ENCODE peak calls at places on chromosome 10, in ten cellular contexts. S is NCI-H1436, J is hippocampal formation, B is stomach, P is left cardiac atrium, M is iPS-NIHi11, T is heart left ventricle, O is lung microvascular endothelial cell, A is EH, X is nephron progenitor cell. W is an unnamed sample.

GRCh38 chr10:28945959-28946358 is 268.6 kb downstream of the BAMBI start:
- DNase-seq in J (no peak), M (no peak), P (no peak), O (no peak), X (no peak), T (no peak), A (peak; percentile 75), B (no peak), S (no peak), W (no peak)

GRCh38 chr10:49187044-49187484 is 1.1 kb downstream of the TMEM273 start:
- DNase-seq in S (no peak), P (no peak), X (no peak), O (peak; percentile 33), M (no peak), B (peak; percentile 24), T (peak; percentile 53), A (no peak), J (no peak), W (no peak)

GRCh38 chr10:99926925-99927718 is 82.6 kb downstream of the DNMBP start:
- DNase-seq in J (no peak), B (peak; percentile 56), T (peak; percentile 63), M (no peak), O (peak; percentile 61), A (peak; percentile 87), P (peak; percentile 48), S (no peak), X (no peak), W (peak; percentile 46)

GRCh38 chr10:43254881-43255643 is 11.8 kb downstream of the RASGEF1A start:
- DNase-seq in B (peak; percentile 21), M (peak; percentile 12), T (no peak), P (peak; percentile 19), A (no peak), O (peak; percentile 23), J (no peak), X (peak; percentile 3), S (no peak), W (no peak)

GRCh38 chr10:75211007-75211735 is 575 bp downstream of the VDAC2 start:
- DNase-seq in S (peak; percentile 44), X (peak; percentile 29), M (peak; percentile 44), J (no peak), P (no peak), T (peak; percentile 41), O (peak; percentile 48), B (peak; percentile 42), A (peak; percentile 68), W (peak; percentile 25)

GRCh38 chr10:11525503-11525902 is 85.9 kb downstream of the USP6NL start:
- DNase-seq in P (peak; percentile 78), T (peak; percentile 70), J (no peak), X (no peak), B (no peak), A (no peak), O (no peak), S (no peak), M (no peak), W (no peak)

GRCh38 chr10:129678186-129678585 is 211.1 kb downstream of the MGMT start:
- DNase-seq in J (no peak), P (no peak), A (no peak), O (no peak), X (no peak), T (no peak), B (no peak), M (no peak), S (no peak), W (no peak)

GRCh38 chr10:110610308-110610774 is 33.8 kb upstream of the RBM20 start:
- DNase-seq in P (no peak), A (peak; percentile 66), X (peak; percentile 58), T (no peak), J (peak; percentile 8), O (peak; percentile 68), M (peak; percentile 77), B (no peak), S (peak; percentile 79), W (peak; percentile 61)

GRCh38 chr10:3192856-3193635 is 20.5 kb upstream of the PITRM1 start:
- DNase-seq in A (peak; percentile 75), T (peak; percentile 41), B (peak; percentile 66), P (no peak), O (peak; percentile 78), X (peak; percentile 56), J (peak; percentile 39), M (peak; percentile 53), S (peak; percentile 45), W (peak; percentile 51)

GRCh38 chr10:30816144-30816811 is 186.7 kb upstream of the LYZL2 start:
- DNase-seq in A (no peak), P (no peak), B (no peak), S (peak; percentile 20), J (no peak), O (no peak), M (no peak), X (peak; percentile 37), T (no peak), W (no peak)

GRCh38 chr10:77163670-77164348 is 473.8 kb downstream of the KCNMA1 start:
- DNase-seq in M (no peak), X (peak; percentile 28), J (no peak), S (no peak), O (peak; percentile 36), B (no peak), P (peak; percentile 48), A (peak; percentile 98), T (no peak), W (no peak)

GRCh38 chr10:117920956-117921355 is 125.8 kb downstream of the RAB11FIP2 start:
- DNase-seq in S (no peak), J (no peak), A (no peak), M (no peak), O (no peak), P (no peak), X (no peak), B (no peak), T (no peak), W (no peak)

GRCh38 chr10:50832171-50832751 is 53.2 kb downstream of the A1CF start:
- DNase-seq in M (no peak), B (no peak), P (no peak), A (no peak), T (no peak), X (no peak), O (no peak), J (no peak), S (no peak), W (no peak)

GRCh38 chr10:30055094-30055701 is 4.2 kb downstream of the JCAD start:
- DNase-seq in B (no peak), P (no peak), T (no peak), M (no peak), X (no peak), O (peak; percentile 55), S (no peak), A (peak; percentile 93), J (no peak), W (no peak)

GRCh38 chr10:96895662-96896424 is 63.7 kb downstream of the LCOR start:
- DNase-seq in T (no peak), S (no peak), J (no peak), B (no peak), A (no peak), O (no peak), M (no peak), P (no peak), X (no peak), W (no peak)

GRCh38 chr10:89521368-89521767 is 14.0 kb downstream of the SLC16A12 start:
- DNase-seq in P (no peak), O (peak; percentile 12), S (no peak), M (no peak), A (no peak), X (no peak), B (no peak), T (peak; percentile 37), J (no peak), W (no peak)

GRCh38 chr10:43258032-43258921 is 8.6 kb downstream of the RASGEF1A start:
- DNase-seq in S (no peak), A (no peak), T (no peak), X (peak; percentile 1), J (no peak), P (peak; percentile 12), M (peak; percentile 4), B (peak; percentile 22), O (no peak), W (no peak)

GRCh38 chr10:77800738-77801266 is 125.8 kb downstream of the DLG5 start:
- DNase-seq in T (no peak), B (no peak), X (no peak), M (no peak), J (no peak), S (no peak), A (no peak), P (no peak), O (no peak), W (no peak)

GRCh38 chr10:72763201-72763600 is 71.3 kb downstream of the MCU start:
- DNase-seq in M (no peak), X (no peak), O (no peak), B (no peak), A (no peak), S (no peak), T (no peak), J (no peak), P (no peak), W (no peak)

GRCh38 chr10:124114696-124115095 is 21.3 kb upstream of the CHST15 start:
- DNase-seq in P (no peak), B (no peak), X (no peak), A (no peak), S (no peak), J (no peak), M (no peak), T (no peak), O (no peak), W (no peak)

GRCh38 chr10:23557777-23558176 is 118.9 kb downstream of the OTUD1 start:
- DNase-seq in O (no peak), M (no peak), B (no peak), X (no peak), J (no peak), S (no peak), P (no peak), A (no peak), T (no peak), W (no peak)

GRCh38 chr10:122706467-122706866 is 6.8 kb upstream of the C10orf120 start:
- DNase-seq in S (no peak), B (no peak), X (no peak), O (no peak), M (no peak), J (no peak), T (no peak), P (no peak), A (no peak), W (no peak)

GRCh38 chr10:8037199-8037801 is 17.2 kb upstream of the GATA3 start:
- DNase-seq in M (no peak), P (no peak), X (peak; percentile 12), A (no peak), B (no peak), S (no peak), J (no peak), O (no peak), T (no peak), W (no peak)

GRCh38 chr10:73168486-73168844 is 546 bp downstream of the FAM149B1 start:
- DNase-seq in S (no peak), X (no peak), T (no peak), B (no peak), O (peak; percentile 40), M (no peak), A (no peak), P (no peak), J (no peak), W (no peak)

GRCh38 chr10:117161386-117162033 is 23.4 kb upstream of the VAX1 start:
- DNase-seq in P (no peak), O (no peak), J (no peak), B (no peak), T (no peak), M (no peak), X (no peak), A (no peak), S (no peak), W (no peak)

GRCh38 chr10:109593686-109594085 is 329.6 kb downstream of the XPNPEP1 start:
- DNase-seq in M (no peak), B (no peak), J (no peak), S (no peak), O (no peak), P (no peak), X (no peak), T (no peak), A (peak; percentile 13), W (no peak)

GRCh38 chr10:60898372-60898771 is 45.6 kb downstream of the RHOBTB1 start:
- DNase-seq in B (no peak), J (no peak), A (no peak), X (no peak), P (no peak), M (no peak), T (no peak), S (no peak), O (no peak), W (no peak)

GRCh38 chr10:95406651-95407280 is 116.0 kb upstream of the PDLIM1 start:
- DNase-seq in X (no peak), J (no peak), P (peak; percentile 84), T (peak; percentile 94), B (peak; percentile 95), S (no peak), O (peak; percentile 90), A (no peak), M (no peak), W (peak; percentile 58)